ENCODE peak calls at places on chromosomes 1 and 21, in nine cellular contexts. E, C, D, B, F, X, Z, K and T are unnamed samples. For H3K9me3, the result is how much of the 10 kb centered on the place peaks cover.

GRCh38 chr1:204102029-204102611 is 29.2 kb downstream of the SOX13 start:
- DNase-seq in E (no peak), F (no peak), K (no peak), Z (peak), B (no peak), C (no peak), X (no peak), D (no peak), T (no peak)

GRCh38 chr1:234213576-234214128 is 159.6 kb upstream of the COA6 start:
- DNase-seq in E (no peak), Z (no peak), B (no peak), K (peak), X (no peak), F (no peak), C (no peak), D (no peak), T (no peak)

GRCh38 chr1:192476802-192477298 is 98.7 kb upstream of the RGS1 start:
- DNase-seq in C (no peak), F (no peak), Z (peak), K (no peak), E (peak), B (no peak), X (no peak), D (no peak), T (no peak)

GRCh38 chr1:224087358-224087757 is 26.6 kb upstream of the FBXO28 start:
- DNase-seq in K (no peak), C (no peak), X (no peak), Z (no peak), B (no peak), D (no peak), F (no peak), E (no peak), T (no peak)

GRCh38 chr1:114756949-114757454 is 782 bp downstream of the CSDE1 start:
- DNase-seq in B (peak), K (no peak), C (peak), Z (peak), X (peak), E (peak), D (no peak), F (peak), T (no peak)

GRCh38 chr21:29812947-29813346 is 126.8 kb downstream of the GRIK1 start:
- DNase-seq in X (no peak), K (no peak), Z (no peak), C (no peak), B (no peak), D (no peak), E (no peak), F (no peak), T (no peak)

GRCh38 chr1:197140123-197140522 is 6.3 kb downstream of the ASPM start:
- DNase-seq in B (no peak), D (no peak), E (no peak), C (no peak), F (no peak), K (no peak), Z (no peak), X (no peak), T (no peak)

GRCh38 chr1:115306146-115306545 is 31.9 kb downstream of the NGF start:
- DNase-seq in K (no peak), B (no peak), D (no peak), C (no peak), F (no peak), X (no peak), E (no peak), Z (no peak), T (no peak)

GRCh38 chr21:14520535-14520934 is 25.6 kb downstream of the SAMSN1 start:
- DNase-seq in D (no peak), B (no peak), K (peak), E (peak), Z (peak), C (no peak), X (no peak), F (no peak), T (no peak)

GRCh38 chr1:19647643-19648042 is 3.5 kb downstream of the NBL1 start:
- DNase-seq in X (no peak), E (no peak), F (no peak), K (no peak), Z (no peak), C (peak), B (peak), D (no peak), T (peak)

GRCh38 chr21:35968564-35968963 is 91.8 kb downstream of the SETD4 start:
- DNase-seq in F (no peak), C (no peak), E (no peak), Z (no peak), B (no peak), X (no peak), K (no peak), D (no peak), T (no peak)

GRCh38 chr1:227785812-227786608 is 29.5 kb upstream of the PRSS38 start:
- DNase-seq in E (no peak), Z (no peak), F (peak), K (peak), X (no peak), B (no peak), D (no peak), C (no peak), T (no peak)

GRCh38 chr1:92483442-92484170 is 3.1 kb downstream of the GFI1 start:
- DNase-seq in D (no peak), B (no peak), C (peak), E (no peak), F (no peak), K (peak), X (no peak), Z (peak), T (peak)

GRCh38 chr21:34736116-34736870 is 67.5 kb downstream of the CLIC6 start:
- DNase-seq in X (no peak), F (no peak), B (no peak), D (no peak), K (no peak), E (no peak), Z (no peak), C (no peak), T (no peak)

GRCh38 chr1:21152423-21153100 is 24.1 kb downstream of the EIF4G3 start:
- DNase-seq in K (no peak), X (no peak), B (no peak), D (no peak), C (no peak), F (no peak), Z (no peak), E (no peak), T (no peak)

GRCh38 chr1:42165511-42166210 is 1.1 kb upstream of the GUCA2A start:
- DNase-seq in C (peak), X (peak), B (no peak), E (no peak), Z (peak), K (no peak), F (peak), D (no peak), T (peak)

GRCh38 chr21:17915976-17916375 is 96.8 kb upstream of the C21orf91 start:
- DNase-seq in C (no peak), E (no peak), Z (no peak), B (no peak), F (no peak), D (no peak), X (no peak), K (no peak), T (no peak)

GRCh38 chr1:172238969-172239368 is 181.5 kb upstream of the C1orf105 start:
- DNase-seq in X (no peak), C (no peak), F (no peak), D (no peak), B (no peak), E (no peak), K (no peak), Z (no peak), T (no peak)

GRCh38 chr1:109270623-109271317 is 12.2 kb downstream of the PSRC1 start:
- DNase-seq in K (no peak), D (no peak), X (no peak), E (no peak), C (no peak), Z (no peak), F (no peak), B (no peak), T (no peak)

GRCh38 chr1:179177182-179177581 is 52.3 kb downstream of the ABL2 start:
- DNase-seq in X (no peak), D (no peak), F (no peak), B (no peak), K (no peak), Z (no peak), E (no peak), C (no peak), T (no peak)

GRCh38 chr1:39672551-39672947 is 642 bp upstream of the NT5C1A start:
- DNase-seq in X (no peak), B (no peak), Z (peak), F (no peak), K (no peak), C (no peak), D (no peak), E (no peak), T (no peak)

GRCh38 chr1:24140741-24141181 is 2.2 kb downstream of the IL22RA1 start:
- DNase-seq in B (no peak), F (no peak), D (no peak), E (no peak), Z (no peak), C (no peak), X (no peak), K (no peak), T (no peak)

GRCh38 chr1:24141311-24141997 is 1.5 kb downstream of the IL22RA1 start:
- DNase-seq in E (no peak), B (no peak), D (no peak), C (no peak), F (no peak), X (no peak), Z (no peak), K (no peak), T (no peak)

GRCh38 chr1:24139846-24140425 is 3.0 kb downstream of the IL22RA1 start:
- DNase-seq in K (no peak), Z (no peak), F (no peak), X (no peak), E (no peak), B (no peak), D (no peak), C (no peak), T (no peak)

GRCh38 chr1:24139159-24139489 is 3.8 kb downstream of the IL22RA1 start:
- DNase-seq in D (no peak), K (no peak), C (no peak), E (no peak), B (no peak), F (no peak), X (no peak), Z (no peak), T (no peak)

DNA sequence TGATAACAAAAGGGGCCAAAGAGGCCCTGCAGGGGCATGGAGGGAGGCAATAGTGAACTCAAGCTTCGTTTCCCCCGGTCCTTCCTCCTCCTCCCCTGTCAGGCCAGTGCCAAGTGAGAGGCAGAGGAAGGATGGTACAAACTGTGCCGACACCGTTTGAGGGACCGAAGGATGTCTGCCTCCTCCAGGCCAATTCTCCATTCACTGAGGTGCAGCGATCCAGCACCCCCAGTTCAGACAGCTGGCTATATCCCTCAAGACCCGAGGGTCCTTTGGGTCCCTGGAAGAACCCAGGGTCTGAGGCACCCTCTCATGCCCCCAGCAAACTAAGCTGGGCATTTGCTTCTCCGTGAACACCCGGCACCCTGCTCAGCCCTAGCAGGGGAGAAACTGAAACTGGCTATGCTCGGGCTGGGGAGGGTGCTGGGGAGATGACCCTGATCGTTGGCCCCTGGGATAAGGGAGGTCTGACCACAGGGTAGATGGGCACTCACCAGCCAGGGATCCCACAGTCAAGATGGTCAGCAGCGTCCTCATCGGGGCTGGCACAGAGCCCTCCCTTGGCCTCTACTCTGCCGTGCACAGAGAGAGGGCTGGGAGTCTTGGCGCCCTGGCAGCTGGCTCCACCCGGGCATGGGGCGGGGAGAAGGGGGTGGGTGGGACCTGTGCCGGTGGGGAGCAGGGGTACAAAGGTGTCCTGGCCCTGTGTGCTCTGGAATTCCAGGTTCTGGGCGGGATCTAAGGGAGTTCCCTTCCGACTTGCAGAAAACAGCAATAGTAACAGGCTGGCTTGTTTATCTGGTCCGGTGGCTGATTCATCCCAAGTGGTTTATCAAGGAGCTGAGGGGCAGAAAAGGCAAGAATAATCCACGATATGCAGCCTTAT is at the start of gene IL22RA1:
- DNase-seq in B (peak), D (no peak), C (peak), Z (peak), K (no peak), F (peak), X (peak), E (no peak), T (no peak)
- H3K27ac ChIP-seq in B (no peak), D (no peak), C (peak), Z (no peak), K (no peak), F (peak), X (peak), E (no peak), T (no peak)

GRCh38 chr1:2962946-2963345 is 58.3 kb upstream of the ACTRT2 start:
- DNase-seq in Z (peak), E (no peak), C (no peak), D (no peak), K (no peak), F (no peak), B (no peak), X (no peak), T (no peak)
- H3K9me3 ChIP-seq in Z (under half), E (under half), C (under half), D (under half), K (under half), F (under half), B (under half), X (under half), T (under half)

DNA sequence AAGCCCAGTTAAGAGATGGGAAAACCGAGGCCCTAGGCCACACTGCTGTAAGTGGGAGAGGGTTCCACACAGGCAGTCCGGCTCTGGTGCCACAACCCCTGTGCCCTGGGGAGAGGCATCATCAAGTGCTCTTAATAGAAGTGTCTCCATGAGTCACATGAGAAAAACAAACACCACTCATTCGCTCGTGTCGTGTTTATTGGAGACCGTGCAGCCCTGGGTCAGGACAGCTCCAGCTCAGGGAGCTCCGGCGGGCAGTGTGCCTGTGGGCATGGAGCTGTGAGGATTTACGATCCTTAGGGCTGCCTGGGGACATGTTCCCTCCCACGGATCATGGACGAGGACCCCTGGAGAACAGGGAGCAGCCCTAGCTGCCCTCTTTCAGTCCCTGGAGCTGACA is 658.5 kb downstream of the AJAP1 start:
- DNase-seq in F (no peak), E (no peak), K (no peak), X (no peak), C (no peak), D (no peak), B (no peak), Z (no peak), T (no peak)
- H3K4me3 ChIP-seq in F (no peak), E (no peak), K (no peak), X (no peak), C (no peak), D (no peak), B (no peak), Z (no peak), T (no peak)

GRCh38 chr1:226498690-226499008 is 49.9 kb upstream of the STUM start:
- DNase-seq in E (no peak), Z (no peak), C (no peak), D (no peak), X (no peak), F (peak), K (no peak), B (no peak), T (no peak)
- H3K27ac ChIP-seq in E (no peak), Z (no peak), C (no peak), D (no peak), X (no peak), F (no peak), K (no peak), B (no peak), T (no peak)

GRCh38 chr21:22725436-22725835 is 1727.2 kb downstream of the NCAM2 start:
- DNase-seq in E (no peak), F (no peak), D (no peak), K (no peak), B (no peak), Z (no peak), C (no peak), X (no peak), T (no peak)
- H3K9me3 ChIP-seq in E (under half), F (under half), D (under half), K (half or more), B (under half), Z (under half), C (under half), X (under half), T (under half)

DNA sequence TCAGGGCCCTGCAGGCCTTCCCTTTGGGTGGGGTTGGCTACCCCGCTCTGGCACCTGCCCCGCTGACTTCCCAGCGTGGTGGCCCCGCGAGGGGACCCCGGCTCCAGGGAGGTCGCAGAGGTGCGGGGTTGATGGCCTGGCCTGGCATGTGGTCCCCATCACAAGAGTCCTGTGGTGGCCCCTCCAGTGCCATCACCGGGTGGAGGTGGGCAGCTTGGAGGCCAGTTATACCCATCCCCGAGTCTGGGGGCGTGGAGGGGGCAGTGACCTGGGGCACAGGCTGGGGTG is 26.8 kb downstream of the PRMT2 start:
- DNase-seq in C (no peak), Z (peak), E (no peak), X (no peak), B (no peak), F (no peak), K (no peak), D (no peak), T (no peak)
- H3K4me3 ChIP-seq in C (no peak), Z (no peak), E (peak), X (no peak), B (no peak), F (peak), K (no peak), D (no peak), T (no peak)

DNA sequence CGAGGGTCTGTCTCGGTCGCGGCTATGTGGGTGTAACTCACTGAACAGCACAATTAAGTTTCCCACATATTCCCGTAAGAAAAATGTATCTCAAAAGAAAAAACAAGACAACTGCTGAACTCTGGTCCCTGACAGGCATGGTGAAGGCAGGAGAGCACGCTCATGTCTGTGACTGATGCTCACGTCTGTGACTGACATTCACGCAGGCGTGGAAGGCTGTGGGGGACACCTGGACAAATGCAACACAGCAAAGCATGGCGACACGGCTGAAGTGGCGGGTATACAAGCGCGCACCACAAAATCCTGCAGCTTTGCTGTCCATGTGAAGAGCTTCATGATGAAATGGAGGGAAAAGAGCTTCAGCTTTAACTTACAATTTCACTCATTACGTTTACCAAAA is 6.0 kb downstream of the PTTG1IP start:
- DNase-seq in Z (no peak), D (no peak), C (no peak), F (no peak), B (no peak), E (no peak), K (no peak), X (no peak), T (no peak)
- H3K27ac ChIP-seq in Z (peak), D (no peak), C (peak), F (no peak), B (no peak), E (peak), K (no peak), X (peak), T (no peak)

DNA sequence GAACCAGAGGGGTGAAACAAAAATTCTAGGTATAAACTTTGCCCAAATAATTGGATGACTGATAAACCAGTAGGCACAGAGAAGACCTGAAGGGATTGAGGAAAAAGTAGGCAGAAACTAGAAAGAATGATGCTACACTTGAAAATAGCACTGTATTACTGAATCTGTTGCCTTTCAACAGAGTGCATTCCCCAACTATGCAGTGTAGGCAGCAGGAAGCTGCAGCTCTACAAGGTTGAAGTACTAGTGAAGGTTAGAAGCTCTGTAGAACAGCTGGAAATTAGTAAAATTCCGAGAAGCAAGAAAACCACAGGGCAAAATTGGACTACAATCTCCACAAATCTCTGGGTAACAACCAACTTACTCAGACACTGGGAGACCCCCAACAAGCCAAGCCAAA is 27.4 kb downstream of the ZNF644 start:
- DNase-seq in F (no peak), B (no peak), C (no peak), X (no peak), E (no peak), K (no peak), Z (no peak), D (no peak), T (no peak)
- H3K9me3 ChIP-seq in F (under half), B (under half), C (under half), X (under half), E (under half), K (under half), Z (under half), D (under half), T (under half)